ENCODE peak calls at places on chromosomes 7 and 10, in six cellular contexts. I, Z, K, N, O and B are unnamed samples.

GRCh38 chr7:36048141-36048901 is 104.7 kb upstream of the EEPD1 start:
- DNase-seq in K (no peak), O (no peak), Z (peak; percentile 58), N (no peak), I (no peak), B (no peak)

GRCh38 chr10:30434273-30435067 is 486 bp downstream of the MAP3K8 start:
- DNase-seq in I (peak; percentile 79), K (peak; percentile 83), Z (peak; percentile 81), N (no peak), O (peak; percentile 78), B (peak; percentile 94)

GRCh38 chr7:133481676-133482075 is 228.8 kb downstream of the EXOC4 start:
- DNase-seq in I (peak; percentile 30), Z (no peak), K (no peak), N (no peak), O (no peak), B (no peak)

GRCh38 chr7:102273749-102274712 is 12.6 kb upstream of the SH2B2 start:
- DNase-seq in K (peak; percentile 96), N (no peak), I (peak; percentile 89), O (no peak), Z (no peak), B (no peak)

GRCh38 chr10:130921461-130921860 is 390.1 kb downstream of the TCERG1L start:
- DNase-seq in O (no peak), Z (no peak), I (no peak), K (no peak), N (no peak), B (no peak)

GRCh38 chr7:151060416-151061234 is 1.2 kb downstream of the SLC4A2 start:
- DNase-seq in O (no peak), K (peak; percentile 42), I (peak; percentile 66), N (no peak), Z (peak; percentile 80), B (peak; percentile 52)

GRCh38 chr10:27723436-27723835 is 22.2 kb downstream of the MKX start:
- DNase-seq in K (no peak), Z (no peak), O (no peak), N (no peak), I (no peak), B (no peak)

GRCh38 chr10:97851341-97852001 is 1.8 kb downstream of the GOLGA7B start:
- DNase-seq in I (no peak), N (no peak), K (no peak), Z (no peak), O (no peak), B (no peak)

GRCh38 chr10:34538291-34538829 is 276.7 kb downstream of the PARD3 start:
- DNase-seq in Z (no peak), I (no peak), O (no peak), N (peak; percentile 57), K (no peak), B (no peak)

GRCh38 chr7:157676456-157677255 is 339.9 kb downstream of the DNAJB6 start:
- DNase-seq in Z (no peak), K (no peak), O (peak; percentile 43), N (no peak), I (no peak), B (no peak)

GRCh38 chr10:101938316-101939272 is 95.0 kb upstream of the KCNIP2 start:
- DNase-seq in K (no peak), N (no peak), Z (no peak), I (no peak), O (no peak), B (no peak)

GRCh38 chr7:130921391-130922180 is 187.6 kb upstream of the KLF14 start:
- DNase-seq in O (peak; percentile 48), Z (no peak), K (no peak), N (no peak), I (no peak), B (no peak)

GRCh38 chr10:97355571-97355975 is 21.0 kb upstream of the FRAT2 start:
- DNase-seq in O (peak; percentile 58), N (no peak), Z (no peak), K (no peak), I (no peak), B (peak; percentile 29)

DNA sequence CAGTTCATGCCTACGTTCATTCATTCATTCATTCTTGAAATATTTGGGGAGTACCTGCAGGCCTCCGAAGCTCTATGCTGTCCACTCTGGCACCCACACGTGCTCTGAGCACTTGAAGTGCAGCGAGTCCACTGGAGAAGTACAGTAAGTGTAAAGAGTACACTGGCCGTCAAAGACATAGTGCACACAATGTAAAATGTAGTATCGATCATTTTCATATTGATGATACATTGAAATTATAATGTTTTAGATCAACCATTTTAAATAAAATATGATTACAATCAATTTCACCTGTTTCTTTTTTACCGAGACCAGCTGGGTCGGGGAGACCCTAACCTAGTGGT is 37.0 kb upstream of the PURB start:
- DNase-seq in O (no peak), Z (no peak), K (no peak), I (no peak), N (no peak), B (no peak)
- TF ChIP-seq CTCF in O (no peak), Z (no peak), K (no peak), I (no peak), N (no peak), B (no peak)

DNA sequence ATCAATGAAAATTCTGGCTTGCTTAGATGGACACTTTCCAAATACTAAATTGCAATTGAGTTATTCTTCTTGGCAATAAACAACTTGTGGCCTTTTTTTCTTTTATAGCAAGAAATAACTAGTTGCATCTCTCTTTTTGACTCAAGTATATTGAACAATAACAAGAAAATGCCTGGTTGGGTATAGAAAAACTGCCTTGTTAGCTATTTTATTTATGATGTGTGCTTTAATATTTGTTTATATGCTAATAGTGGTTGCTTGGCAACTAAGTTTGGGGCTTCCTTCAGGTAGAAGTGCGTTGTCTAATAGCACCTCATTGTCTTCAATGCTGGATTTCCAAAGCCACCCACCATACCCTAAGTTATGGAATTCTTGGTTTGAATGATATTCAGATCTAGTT is 30.1 kb upstream of the PPP1R3C start:
- DNase-seq in I (no peak), O (no peak), Z (no peak), N (no peak), K (no peak), B (no peak)
- TF ChIP-seq GABPA in I (no peak), O (no peak), Z (no peak), N (no peak), K (no peak), B (no peak)

GRCh38 chr7:155745737-155746136 is 66.5 kb downstream of the SHH start:
- DNase-seq in I (no peak), Z (no peak), O (no peak), N (no peak), K (no peak), B (no peak)

GRCh38 chr7:155744931-155745683 is 67.2 kb downstream of the SHH start:
- DNase-seq in N (no peak), K (no peak), O (no peak), Z (no peak), I (no peak), B (no peak)

GRCh38 chr7:155743197-155743596 is 69.1 kb downstream of the SHH start:
- DNase-seq in N (no peak), O (no peak), Z (no peak), I (no peak), K (no peak), B (no peak)

GRCh38 chr7:155749578-155749977 is 62.7 kb downstream of the SHH start:
- DNase-seq in K (no peak), O (no peak), I (no peak), N (no peak), Z (no peak), B (no peak)

DNA sequence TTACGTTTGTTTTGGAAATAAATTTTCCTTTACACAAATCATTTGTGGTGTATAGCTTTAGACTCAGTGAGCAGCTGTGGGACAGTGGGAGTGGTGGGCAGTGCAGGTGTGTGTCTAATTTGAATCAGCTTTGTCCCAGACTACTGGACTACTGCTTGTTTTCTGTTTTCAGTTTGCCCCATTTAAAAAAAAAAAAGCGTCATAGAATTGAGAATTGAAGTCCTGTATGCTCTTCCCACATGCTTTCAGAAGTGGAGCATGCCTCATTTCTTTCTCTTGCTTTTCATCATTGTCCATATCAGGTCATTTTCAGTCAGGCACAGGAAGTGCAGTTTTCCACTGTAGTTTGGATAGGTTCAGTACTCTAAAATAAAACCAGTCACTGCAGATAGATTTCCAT is 66.1 kb downstream of the SHH start:
- DNase-seq in I (no peak), K (no peak), N (no peak), Z (no peak), O (no peak), B (no peak)
- TF ChIP-seq CTCF in I (no peak), K (no peak), N (no peak), Z (no peak), O (no peak), B (no peak)

GRCh38 chr7:34124765-34125164 is 219.4 kb downstream of the BMPER start:
- DNase-seq in O (no peak), I (no peak), K (no peak), Z (no peak), N (no peak), B (no peak)
- TF ChIP-seq GABPA in O (no peak), I (no peak), K (no peak), Z (no peak), N (no peak), B (no peak)

DNA sequence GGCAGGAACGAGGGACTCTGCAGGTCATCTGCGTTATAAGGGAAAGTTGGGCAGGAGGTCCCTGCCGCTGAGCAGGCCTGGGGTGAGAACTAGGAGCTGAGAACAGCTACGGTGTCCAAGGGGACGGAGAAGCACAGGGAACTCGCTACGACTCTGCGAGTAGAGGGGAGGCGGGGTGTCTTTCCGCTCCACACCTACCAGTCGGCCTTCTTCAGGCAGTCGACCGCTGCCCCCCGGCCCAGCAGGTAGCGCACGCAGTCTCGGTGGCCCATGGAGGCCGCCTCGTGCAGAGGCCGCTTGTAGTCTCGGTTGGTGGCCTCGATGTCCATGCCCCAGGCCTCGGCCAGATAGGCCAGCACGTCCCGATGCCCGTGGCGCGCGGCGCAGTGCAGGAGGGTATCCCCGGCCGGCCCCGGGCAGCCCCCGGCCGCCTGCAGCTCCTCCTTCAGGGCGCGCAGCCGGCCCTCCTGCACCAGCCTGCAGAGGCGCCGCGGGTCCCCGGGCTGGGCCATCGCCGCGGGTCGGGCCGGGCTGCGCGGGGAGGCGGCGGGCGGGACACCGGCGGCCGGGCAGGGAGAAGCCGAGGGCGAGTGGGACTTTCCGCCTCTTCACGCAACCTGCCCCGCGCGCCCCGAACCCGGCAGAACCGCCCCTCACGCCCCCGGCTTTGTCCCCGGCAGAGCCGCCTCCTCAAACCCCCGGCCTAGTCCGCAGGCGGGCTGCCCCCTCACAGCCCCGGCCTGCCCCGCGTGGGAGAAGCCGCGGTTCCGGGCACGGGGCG is 660 bp downstream of the ANKRD16 start:
- DNase-seq in I (peak; percentile 42), N (no peak), Z (peak; percentile 74), K (peak; percentile 25), O (peak; percentile 84), B (no peak)
- TF ChIP-seq CTCF in I (peak; percentile 54), N (peak; percentile 3), Z (peak; percentile 10), K (peak; percentile 18), O (no peak), B (no peak)

GRCh38 chr10:12742776-12743175 is 258.7 kb downstream of the CCDC3 start:
- DNase-seq in O (no peak), N (peak; percentile 7), I (no peak), Z (no peak), K (no peak), B (no peak)
- TF ChIP-seq GABPA in O (no peak), N (no peak), I (no peak), Z (no peak), K (no peak), B (no peak)

GRCh38 chr7:84302949-84303348 is 108.4 kb upstream of the SEMA3A start:
- DNase-seq in O (no peak), I (no peak), K (no peak), N (no peak), Z (no peak), B (no peak)

GRCh38 chr7:84304407-84304806 is 109.8 kb upstream of the SEMA3A start:
- DNase-seq in I (no peak), K (no peak), O (no peak), N (no peak), Z (no peak), B (no peak)
- TF ChIP-seq CTCF in I (no peak), K (no peak), O (no peak), N (no peak), Z (no peak), B (no peak)

GRCh38 chr7:11751807-11752389 is 80.1 kb downstream of the THSD7A start:
- DNase-seq in O (no peak), N (no peak), Z (no peak), I (no peak), K (no peak), B (no peak)
- TF ChIP-seq GABPA in O (no peak), N (no peak), Z (no peak), I (no peak), K (no peak), B (no peak)